ENCODE peak calls at places on chromosomes 1 and 21, in seven cellular contexts. W, J, U, E, V, I and H are unnamed samples.

GRCh38 chr1:147287133-147287865 is 44.8 kb downstream of the CHD1L start:
- DNase-seq in W (no peak), J (no peak), U (no peak), E (no peak), V (no peak), I (no peak), H (no peak)

GRCh38 chr1:108792420-108792819 is 45.9 kb downstream of the STXBP3 start:
- DNase-seq in W (no peak), J (no peak), U (no peak), E (no peak), V (no peak), I (no peak), H (no peak)

GRCh38 chr1:40823345-40823744 is 38.8 kb downstream of the CITED4 start:
- DNase-seq in W (no peak), J (no peak), U (no peak), E (no peak), V (no peak), I (no peak), H (no peak)

GRCh38 chr21:45427331-45428271 is 22.6 kb downstream of the COL18A1 start:
- DNase-seq in W (no peak), J (no peak), U (peak), E (peak), V (peak), I (no peak), H (peak)

GRCh38 chr1:45071567-45071966 is 59.5 kb downstream of the UROD start:
- DNase-seq in W (no peak), J (no peak), U (no peak), E (no peak), V (no peak), I (no peak), H (no peak)

GRCh38 chr1:180167721-180168467 is 13.2 kb downstream of the QSOX1 start:
- DNase-seq in W (peak), J (no peak), U (no peak), E (peak), V (peak), I (no peak), H (no peak)

GRCh38 chr1:68623700-68624099 is 126.8 kb upstream of the DEPDC1 start:
- DNase-seq in W (no peak), J (no peak), U (no peak), E (no peak), V (no peak), I (no peak), H (no peak)

GRCh38 chr1:12249748-12250147 is 19.9 kb downstream of the VPS13D start:
- DNase-seq in W (no peak), J (no peak), U (no peak), E (no peak), V (no peak), I (no peak), H (no peak)

GRCh38 chr1:244104309-244105060 is 53.4 kb downstream of the ZBTB18 start:
- DNase-seq in W (no peak), J (no peak), U (no peak), E (no peak), V (peak), I (no peak), H (no peak)

GRCh38 chr21:25855591-25855990 is 120.8 kb downstream of the GABPA start:
- DNase-seq in W (no peak), J (no peak), U (no peak), E (no peak), V (no peak), I (no peak), H (no peak)

GRCh38 chr1:68819190-68819829 is 322.4 kb upstream of the DEPDC1 start:
- DNase-seq in W (no peak), J (peak), U (no peak), E (no peak), V (peak), I (no peak), H (peak)

GRCh38 chr1:100866041-100866900 is 28.4 kb downstream of the EXTL2 start:
- DNase-seq in W (no peak), J (no peak), U (no peak), E (no peak), V (peak), I (no peak), H (peak)

GRCh38 chr1:239566074-239566473 is 179.7 kb downstream of the CHRM3 start:
- DNase-seq in W (no peak), J (no peak), U (no peak), E (no peak), V (no peak), I (no peak), H (no peak)

GRCh38 chr1:85134583-85135455 is 66.0 kb downstream of the SYDE2 start:
- DNase-seq in W (no peak), J (no peak), U (no peak), E (no peak), V (no peak), I (no peak), H (no peak)

GRCh38 chr1:84020151-84020550 is 21.2 kb upstream of the TTLL7 start:
- DNase-seq in W (no peak), J (no peak), U (no peak), E (no peak), V (no peak), I (no peak), H (no peak)

GRCh38 chr1:175221548-175222175 is 29.1 kb upstream of the KIAA0040 start:
- DNase-seq in W (no peak), J (peak), U (peak), E (no peak), V (no peak), I (no peak), H (no peak)

GRCh38 chr1:63951076-63951946 is 177.5 kb downstream of the ROR1 start:
- DNase-seq in W (no peak), J (no peak), U (no peak), E (no peak), V (no peak), I (no peak), H (no peak)

GRCh38 chr21:43925609-43926008 is 60.6 kb downstream of the AGPAT3 start:
- DNase-seq in W (no peak), J (no peak), U (no peak), E (no peak), V (no peak), I (no peak), H (no peak)
- TF ChIP-seq POLR2A in W (no peak), J (no peak), U (no peak), E (no peak), V (no peak), I (no peak), H (no peak)

GRCh38 chr21:44350773-44351481 is 2.5 kb upstream of the TRPM2 start:
- DNase-seq in W (peak), J (no peak), U (no peak), E (no peak), V (no peak), I (no peak), H (no peak)
- TF ChIP-seq POLR2A in W (no peak), J (no peak), U (no peak), E (no peak), V (no peak), I (no peak), H (no peak)

GRCh38 chr1:232805269-232806070 is at the start of gene MAP10:
- DNase-seq in W (peak), J (peak), U (peak), E (peak), V (peak), I (peak), H (peak)
- TF ChIP-seq POLR2A in W (no peak), J (no peak), U (no peak), E (peak), V (peak), I (peak), H (peak)

GRCh38 chr21:35933466-35933865 is 126.9 kb downstream of the SETD4 start:
- DNase-seq in W (peak), J (peak), U (peak), E (peak), V (peak), I (no peak), H (no peak)

GRCh38 chr21:35927262-35927661 is 133.1 kb downstream of the SETD4 start:
- DNase-seq in W (no peak), J (no peak), U (no peak), E (no peak), V (no peak), I (no peak), H (no peak)

DNA sequence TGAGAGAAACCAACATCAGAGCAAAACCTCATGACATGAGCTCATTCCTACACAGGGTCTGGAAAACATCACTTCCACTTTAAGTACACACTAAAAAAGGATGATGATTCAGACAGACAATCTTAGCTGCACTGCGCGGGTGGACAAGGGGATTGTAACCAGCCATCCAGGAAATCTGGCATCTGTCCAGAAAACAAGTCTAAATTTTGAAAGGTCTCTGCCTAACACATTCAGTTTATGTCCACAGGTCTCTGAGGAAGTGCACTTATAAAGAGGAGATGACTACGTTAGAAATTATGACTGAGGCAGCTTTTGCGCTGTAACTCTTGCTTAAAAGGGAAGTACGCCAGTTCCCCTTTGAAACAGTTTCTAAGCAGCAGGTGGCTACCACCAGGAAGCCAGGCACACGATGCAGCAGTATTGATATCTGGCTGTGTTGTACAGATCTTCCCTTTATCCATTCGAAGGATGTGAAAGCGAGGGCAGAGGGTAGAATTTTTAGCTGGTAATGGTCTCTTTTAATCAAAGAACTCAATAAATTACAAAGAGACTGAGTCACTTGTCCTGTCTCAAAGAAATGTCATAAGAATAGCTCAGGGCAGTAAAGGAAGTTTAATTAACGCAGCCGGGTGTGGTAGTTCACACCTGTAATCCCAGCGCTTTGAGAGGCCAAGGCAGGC is 128.0 kb downstream of the SETD4 start:
- DNase-seq in W (no peak), J (peak), U (peak), E (peak), V (peak), I (peak), H (peak)
- TF ChIP-seq POLR2A in W (no peak), J (no peak), U (no peak), E (peak), V (no peak), I (no peak), H (no peak)

GRCh38 chr1:54406339-54407181 is at the start of gene SSBP3:
- DNase-seq in W (peak), J (peak), U (peak), E (peak), V (peak), I (peak), H (peak)
- TF ChIP-seq POLR2A in W (no peak), J (peak), U (peak), E (peak), V (no peak), I (peak), H (peak)

DNA sequence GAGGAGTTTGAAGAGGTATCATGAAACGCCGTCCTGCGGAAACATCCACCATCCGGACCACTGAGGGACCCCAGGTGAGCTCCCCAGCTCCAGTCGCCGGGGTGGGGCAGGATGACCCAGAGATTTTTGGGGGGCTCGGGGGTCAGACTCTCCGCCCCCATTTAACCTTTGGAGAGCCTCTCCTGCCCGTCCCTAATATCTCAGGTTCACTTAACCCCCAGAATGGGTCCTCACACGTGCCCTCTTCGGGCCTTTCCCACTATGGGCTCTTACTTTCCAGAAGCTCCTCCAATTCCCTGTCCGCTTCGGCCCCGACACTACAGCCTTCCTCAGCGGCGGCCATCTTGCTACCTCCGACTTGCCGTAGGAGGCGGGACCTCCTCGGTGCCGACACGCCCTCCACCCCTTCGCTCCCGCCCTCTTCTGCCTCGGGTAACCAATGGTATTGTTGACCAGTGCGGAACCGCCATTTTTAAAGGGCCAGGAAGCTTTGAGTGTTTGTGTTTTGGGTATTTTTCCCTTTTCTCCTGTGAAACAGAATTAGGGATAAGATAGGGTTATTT is at the start of gene PEX19:
- DNase-seq in W (peak), J (peak), U (peak), E (peak), V (peak), I (peak), H (peak)
- TF ChIP-seq POLR2A in W (peak), J (peak), U (peak), E (peak), V (peak), I (peak), H (peak)

DNA sequence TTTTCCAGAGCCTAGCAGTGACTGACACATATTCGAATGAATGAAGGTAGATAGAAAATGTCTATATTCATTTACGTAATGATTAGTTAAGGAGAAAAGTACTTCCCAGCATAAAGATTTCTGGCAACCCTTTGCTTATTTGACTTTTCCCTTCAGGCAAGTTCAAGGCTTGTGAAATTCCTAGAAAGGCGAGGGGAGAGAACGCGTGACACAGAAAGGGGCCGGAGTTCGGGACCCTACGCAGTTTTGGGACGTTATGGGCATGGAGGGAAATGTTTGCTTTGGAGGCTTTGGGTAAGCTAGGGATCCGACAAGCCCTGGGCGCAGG is 472 bp upstream of the USP25 start:
- DNase-seq in W (no peak), J (no peak), U (no peak), E (no peak), V (no peak), I (no peak), H (no peak)
- TF ChIP-seq POLR2A in W (no peak), J (no peak), U (no peak), E (no peak), V (peak), I (no peak), H (no peak)

GRCh38 chr21:41765393-41765950 is 1.4 kb downstream of the RIPK4 start:
- DNase-seq in W (no peak), J (no peak), U (no peak), E (no peak), V (no peak), I (no peak), H (no peak)
- TF ChIP-seq POLR2A in W (no peak), J (no peak), U (no peak), E (no peak), V (no peak), I (no peak), H (no peak)

DNA sequence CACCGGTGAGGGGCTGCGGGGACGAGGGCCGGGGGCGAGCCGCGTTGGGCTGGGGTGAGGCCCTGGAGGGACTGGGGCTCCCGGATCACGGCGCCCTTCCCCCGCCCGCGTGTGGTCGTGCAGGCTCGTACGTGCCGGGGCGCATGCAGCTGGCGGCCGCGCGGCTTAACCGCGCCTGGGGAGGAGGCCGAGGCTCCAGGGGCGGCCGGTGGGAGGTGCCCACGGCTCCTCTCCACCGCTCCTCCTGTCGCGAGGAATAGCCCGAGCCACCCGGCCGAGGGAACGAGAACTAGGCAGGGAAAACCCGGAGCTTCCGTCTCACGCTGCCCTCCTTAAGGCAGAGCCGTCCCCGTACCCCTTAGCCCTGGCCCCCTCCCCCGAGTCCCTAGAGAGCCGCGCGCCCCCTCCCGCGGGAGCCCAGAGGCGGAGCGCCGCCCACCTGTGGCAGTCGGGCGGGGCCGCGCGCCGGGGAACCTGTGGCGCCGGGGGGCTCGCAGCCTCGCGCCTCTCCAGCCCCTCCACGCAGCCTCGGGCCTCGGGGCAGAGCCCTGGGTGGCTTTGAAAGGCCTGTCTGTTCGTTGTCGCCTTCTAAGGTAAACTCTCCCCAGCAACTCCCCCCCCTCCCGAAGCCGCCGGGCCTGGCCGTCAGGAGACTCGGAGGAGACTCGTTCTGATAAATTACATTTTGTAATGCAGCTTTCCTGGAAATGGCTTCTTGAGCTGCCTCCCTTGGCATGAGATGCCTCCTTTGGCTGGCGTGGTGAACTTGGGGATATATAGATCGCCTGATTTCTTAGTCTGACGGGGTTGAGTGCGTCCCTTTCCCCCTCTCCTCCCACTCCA is 766 bp downstream of the AK4 start:
- DNase-seq in W (peak), J (peak), U (peak), E (peak), V (peak), I (peak), H (peak)
- TF ChIP-seq POLR2A in W (no peak), J (no peak), U (no peak), E (no peak), V (no peak), I (peak), H (peak)